ENCODE peak calls at places on chromosome 3, in four cellular contexts. One of them, this sample, is unnamed.

GRCh38 chr3:23418026-23418425 is 214.9 kb downstream of the UBE2E2 start:
- DNase-seq in tibial nerve: no peak
- DNase-seq in HFFc6: no peak
- DNase-seq in neural crest cell: no peak
- DNase-seq in this sample: no peak

GRCh38 chr3:24520941-24521305 is 26.3 kb upstream of the THRB start:
- DNase-seq in tibial nerve: no peak
- DNase-seq in HFFc6: no peak
- DNase-seq in neural crest cell: no peak
- DNase-seq in this sample: no peak

GRCh38 chr3:51549311-51549710 is 10.8 kb downstream of the RAD54L2 start:
- DNase-seq in tibial nerve: no peak
- DNase-seq in HFFc6: no peak
- DNase-seq in neural crest cell: no peak
- DNase-seq in this sample: no peak

GRCh38 chr3:193782280-193782654 is 189.3 kb downstream of the OPA1 start:
- DNase-seq in tibial nerve: no peak
- DNase-seq in HFFc6: no peak
- DNase-seq in neural crest cell: no peak
- DNase-seq in this sample: no peak

GRCh38 chr3:39146611-39147373 is 6.6 kb downstream of the CSRNP1 start:
- DNase-seq in tibial nerve: peak
- DNase-seq in HFFc6: peak
- DNase-seq in neural crest cell: no peak
- DNase-seq in this sample: peak

GRCh38 chr3:52240059-52240885 is 1.3 kb upstream of the TWF2 start:
- DNase-seq in tibial nerve: peak
- DNase-seq in HFFc6: peak
- DNase-seq in neural crest cell: no peak
- DNase-seq in this sample: peak

GRCh38 chr3:72811551-72811950 is 36.7 kb downstream of the SHQ1 start:
- DNase-seq in tibial nerve: no peak
- DNase-seq in HFFc6: no peak
- DNase-seq in neural crest cell: no peak
- DNase-seq in this sample: no peak

GRCh38 chr3:31274406-31275024 is 258.2 kb upstream of the STT3B start:
- DNase-seq in tibial nerve: no peak
- DNase-seq in HFFc6: peak
- DNase-seq in neural crest cell: no peak
- DNase-seq in this sample: no peak

GRCh38 chr3:35670408-35670807 is 31.1 kb downstream of the ARPP21 start:
- DNase-seq in tibial nerve: no peak
- DNase-seq in HFFc6: no peak
- DNase-seq in neural crest cell: no peak
- DNase-seq in this sample: no peak

DNA sequence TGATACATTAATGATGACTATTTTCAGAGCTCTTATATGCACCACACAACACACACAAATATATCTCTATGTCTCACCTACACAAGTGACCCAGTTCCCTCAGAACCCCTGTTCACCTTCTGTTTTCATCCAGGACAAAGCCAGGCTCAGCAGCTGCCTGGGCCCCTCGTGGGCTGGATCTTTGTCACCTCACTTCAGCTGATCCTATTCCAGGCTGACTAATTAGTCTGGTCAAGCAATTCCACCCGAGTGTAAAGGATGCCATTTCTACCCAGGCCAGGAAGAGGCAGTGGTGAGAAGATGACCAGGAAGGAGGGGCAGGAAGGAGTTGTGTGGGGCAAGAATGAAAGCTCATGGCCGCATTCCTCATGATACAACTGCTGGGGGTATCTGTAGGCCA is 62.3 kb downstream of the DHX30 start:
- DNase-seq in tibial nerve: no peak
- DNase-seq in HFFc6: no peak
- DNase-seq in neural crest cell: no peak
- DNase-seq in this sample: no peak
- TF ChIP-seq CTCF in tibial nerve: no peak
- TF ChIP-seq CTCF in HFFc6: no peak
- TF ChIP-seq CTCF in neural crest cell: no peak
- TF ChIP-seq CTCF in this sample: peak

DNA sequence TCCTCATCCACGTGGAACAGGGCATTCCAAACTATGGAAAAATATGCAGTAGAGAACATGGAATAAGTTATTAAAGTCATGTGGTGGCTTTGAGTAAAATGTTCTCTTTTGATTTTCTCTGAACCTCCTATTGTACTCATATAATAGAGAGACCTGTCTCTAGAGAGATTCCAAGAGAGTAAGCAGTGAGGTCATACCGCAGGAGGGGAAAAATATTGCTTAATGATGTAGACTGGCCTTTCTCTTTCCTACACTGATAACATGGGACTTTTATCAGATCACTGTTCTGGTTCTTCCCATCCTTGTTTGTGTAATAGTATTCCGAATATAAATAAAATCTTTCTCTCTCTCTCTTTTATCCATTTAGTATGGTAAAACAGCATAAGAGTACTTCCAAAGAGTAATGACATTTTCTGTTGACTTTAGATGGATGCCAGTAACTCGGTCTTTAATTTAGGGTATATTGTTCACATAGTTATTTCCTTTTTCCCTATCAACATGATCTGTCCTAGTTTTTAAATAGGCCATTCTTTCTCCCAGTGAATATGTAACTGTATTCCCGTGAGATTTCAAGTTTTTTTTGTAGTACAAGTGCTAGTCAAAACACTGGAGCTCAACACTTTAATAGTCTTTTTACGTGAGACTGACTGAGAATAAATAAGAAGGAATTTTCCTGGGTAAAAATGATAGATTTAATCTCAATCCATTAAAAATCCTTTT is 814.0 kb upstream of the LMCD1 start:
- DNase-seq in tibial nerve: no peak
- DNase-seq in HFFc6: no peak
- DNase-seq in neural crest cell: no peak
- DNase-seq in this sample: no peak
- TF ChIP-seq CTCF in tibial nerve: no peak
- TF ChIP-seq CTCF in HFFc6: no peak
- TF ChIP-seq CTCF in neural crest cell: no peak
- TF ChIP-seq CTCF in this sample: no peak

DNA sequence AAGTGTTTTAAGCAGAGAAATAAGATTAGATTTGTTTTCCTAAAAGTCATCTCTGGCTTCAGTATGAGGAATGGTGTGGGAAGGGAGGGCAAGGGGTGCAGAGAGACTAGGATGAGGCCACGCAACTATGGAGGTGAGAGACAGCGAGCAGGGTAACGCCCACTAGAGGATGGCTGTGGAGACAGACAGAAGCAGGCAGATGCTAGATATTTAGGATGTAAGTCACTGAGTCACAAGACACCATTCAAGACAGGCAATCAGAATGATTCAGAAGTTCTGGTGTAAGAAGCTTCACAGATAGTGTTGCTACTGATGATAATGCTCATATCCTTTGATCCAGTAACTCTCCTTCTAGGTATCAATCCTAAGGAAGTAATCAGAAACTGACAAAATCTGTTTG is 19.1 kb downstream of the HSPBAP1 start:
- DNase-seq in tibial nerve: no peak
- DNase-seq in HFFc6: peak
- DNase-seq in neural crest cell: no peak
- DNase-seq in this sample: no peak
- TF ChIP-seq CTCF in tibial nerve: no peak
- TF ChIP-seq CTCF in HFFc6: peak
- TF ChIP-seq CTCF in neural crest cell: no peak
- TF ChIP-seq CTCF in this sample: no peak

GRCh38 chr3:125075738-125076137 is 19.9 kb upstream of the HEG1 start:
- DNase-seq in tibial nerve: no peak
- DNase-seq in HFFc6: no peak
- DNase-seq in neural crest cell: no peak
- DNase-seq in this sample: no peak
- TF ChIP-seq CTCF in tibial nerve: no peak
- TF ChIP-seq CTCF in HFFc6: no peak
- TF ChIP-seq CTCF in neural crest cell: no peak
- TF ChIP-seq CTCF in this sample: peak

This sample was measured in AG04450.